ENCODE peak calls at places on chromosomes 16 and 17, in nine cellular contexts. One of them, this sample, is unnamed.

GRCh38 chr16:11806721-11807120 is 9.7 kb upstream of the ZC3H7A start:
- DNase-seq in A172: no peak
- DNase-seq in activated CD4-positive, CD25-positive, alpha-beta regulatory T cell: no peak
- DNase-seq in activated T-cell treated with anti-CD3 and anti-CD28 coated beads, Interleukin-2, amount 50 U/mL, for 72 hours: no peak
- DNase-seq in stimulated activated CD8-positive, alpha-beta memory T cell treated with anti-CD3 and anti-CD28 coated beads, Interleukin-4, amount 100 ng/mL, for 1 hour: no peak
- DNase-seq in stimulated activated naive B cell treated with anti-CD40 and anti-IgM and Interleukin-4, amounts not matched to agents 10 μg/mL and 1 μg/mL and 100 μg/mL, for 72 hours: no peak
- DNase-seq in activated CD4-positive, alpha-beta T cell treated with anti-CD3 and anti-CD28 coated beads, Interleukin-2, amount 50 U/mL, for 4 hours: no peak
- DNase-seq in neural crest cell: no peak
- DNase-seq in stimulated activated CD4-positive, alpha-beta T cell treated with anti-CD3 and anti-CD28 coated beads, Interleukin-2, amount 100 ng/mL, for 48 hours: no peak
- DNase-seq in this sample: no peak

GRCh38 chr17:31068291-31068690 is 26.5 kb upstream of the NF1 start:
- DNase-seq in activated CD4-positive, CD25-positive, alpha-beta regulatory T cell: peak
- DNase-seq in stimulated activated CD8-positive, alpha-beta memory T cell treated with anti-CD3 and anti-CD28 coated beads, Interleukin-4, amount 100 ng/mL, for 1 hour: no peak
- DNase-seq in activated T-cell treated with anti-CD3 and anti-CD28 coated beads, Interleukin-2, amount 50 U/mL, for 72 hours: peak
- DNase-seq in neural crest cell: peak
- DNase-seq in stimulated activated naive B cell treated with anti-CD40 and anti-IgM and Interleukin-4, amounts not matched to agents 10 μg/mL and 1 μg/mL and 100 μg/mL, for 72 hours: peak
- DNase-seq in activated CD4-positive, alpha-beta T cell treated with anti-CD3 and anti-CD28 coated beads, Interleukin-2, amount 50 U/mL, for 4 hours: peak
- DNase-seq in A172: peak
- DNase-seq in stimulated activated CD4-positive, alpha-beta T cell treated with anti-CD3 and anti-CD28 coated beads, Interleukin-2, amount 100 ng/mL, for 48 hours: peak
- DNase-seq in this sample: peak

GRCh38 chr17:19714542-19715411 is 1.6 kb downstream of the SLC47A2 start:
- DNase-seq in activated CD4-positive, CD25-positive, alpha-beta regulatory T cell: no peak
- DNase-seq in stimulated activated CD4-positive, alpha-beta T cell treated with anti-CD3 and anti-CD28 coated beads, Interleukin-2, amount 100 ng/mL, for 48 hours: no peak
- DNase-seq in stimulated activated naive B cell treated with anti-CD40 and anti-IgM and Interleukin-4, amounts not matched to agents 10 μg/mL and 1 μg/mL and 100 μg/mL, for 72 hours: no peak
- DNase-seq in activated T-cell treated with anti-CD3 and anti-CD28 coated beads, Interleukin-2, amount 50 U/mL, for 72 hours: no peak
- DNase-seq in neural crest cell: no peak
- DNase-seq in activated CD4-positive, alpha-beta T cell treated with anti-CD3 and anti-CD28 coated beads, Interleukin-2, amount 50 U/mL, for 4 hours: no peak
- DNase-seq in stimulated activated CD8-positive, alpha-beta memory T cell treated with anti-CD3 and anti-CD28 coated beads, Interleukin-4, amount 100 ng/mL, for 1 hour: no peak
- DNase-seq in A172: no peak
- DNase-seq in this sample: no peak

GRCh38 chr16:9186061-9186460 is 94.6 kb downstream of the HAPSTR1 start:
- DNase-seq in stimulated activated CD8-positive, alpha-beta memory T cell treated with anti-CD3 and anti-CD28 coated beads, Interleukin-4, amount 100 ng/mL, for 1 hour: no peak
- DNase-seq in A172: no peak
- DNase-seq in activated CD4-positive, alpha-beta T cell treated with anti-CD3 and anti-CD28 coated beads, Interleukin-2, amount 50 U/mL, for 4 hours: no peak
- DNase-seq in neural crest cell: no peak
- DNase-seq in activated CD4-positive, CD25-positive, alpha-beta regulatory T cell: no peak
- DNase-seq in activated T-cell treated with anti-CD3 and anti-CD28 coated beads, Interleukin-2, amount 50 U/mL, for 72 hours: no peak
- DNase-seq in stimulated activated CD4-positive, alpha-beta T cell treated with anti-CD3 and anti-CD28 coated beads, Interleukin-2, amount 100 ng/mL, for 48 hours: no peak
- DNase-seq in stimulated activated naive B cell treated with anti-CD40 and anti-IgM and Interleukin-4, amounts not matched to agents 10 μg/mL and 1 μg/mL and 100 μg/mL, for 72 hours: no peak
- DNase-seq in this sample: no peak

GRCh38 chr17:66397486-66397885 is 95.1 kb downstream of the PRKCA start:
- DNase-seq in activated CD4-positive, CD25-positive, alpha-beta regulatory T cell: no peak
- DNase-seq in activated T-cell treated with anti-CD3 and anti-CD28 coated beads, Interleukin-2, amount 50 U/mL, for 72 hours: peak
- DNase-seq in neural crest cell: no peak
- DNase-seq in stimulated activated CD4-positive, alpha-beta T cell treated with anti-CD3 and anti-CD28 coated beads, Interleukin-2, amount 100 ng/mL, for 48 hours: no peak
- DNase-seq in stimulated activated CD8-positive, alpha-beta memory T cell treated with anti-CD3 and anti-CD28 coated beads, Interleukin-4, amount 100 ng/mL, for 1 hour: no peak
- DNase-seq in activated CD4-positive, alpha-beta T cell treated with anti-CD3 and anti-CD28 coated beads, Interleukin-2, amount 50 U/mL, for 4 hours: no peak
- DNase-seq in stimulated activated naive B cell treated with anti-CD40 and anti-IgM and Interleukin-4, amounts not matched to agents 10 μg/mL and 1 μg/mL and 100 μg/mL, for 72 hours: no peak
- DNase-seq in A172: no peak
- DNase-seq in this sample: no peak

GRCh38 chr17:8474826-8475225 is 39.1 kb downstream of the NDEL1 start:
- DNase-seq in neural crest cell: no peak
- DNase-seq in activated CD4-positive, CD25-positive, alpha-beta regulatory T cell: no peak
- DNase-seq in stimulated activated CD8-positive, alpha-beta memory T cell treated with anti-CD3 and anti-CD28 coated beads, Interleukin-4, amount 100 ng/mL, for 1 hour: no peak
- DNase-seq in stimulated activated naive B cell treated with anti-CD40 and anti-IgM and Interleukin-4, amounts not matched to agents 10 μg/mL and 1 μg/mL and 100 μg/mL, for 72 hours: no peak
- DNase-seq in A172: no peak
- DNase-seq in activated T-cell treated with anti-CD3 and anti-CD28 coated beads, Interleukin-2, amount 50 U/mL, for 72 hours: no peak
- DNase-seq in activated CD4-positive, alpha-beta T cell treated with anti-CD3 and anti-CD28 coated beads, Interleukin-2, amount 50 U/mL, for 4 hours: no peak
- DNase-seq in stimulated activated CD4-positive, alpha-beta T cell treated with anti-CD3 and anti-CD28 coated beads, Interleukin-2, amount 100 ng/mL, for 48 hours: no peak
- DNase-seq in this sample: no peak

GRCh38 chr17:30520882-30521281 is 43.7 kb downstream of the GOSR1 start:
- DNase-seq in activated CD4-positive, alpha-beta T cell treated with anti-CD3 and anti-CD28 coated beads, Interleukin-2, amount 50 U/mL, for 4 hours: no peak
- DNase-seq in activated T-cell treated with anti-CD3 and anti-CD28 coated beads, Interleukin-2, amount 50 U/mL, for 72 hours: no peak
- DNase-seq in neural crest cell: no peak
- DNase-seq in stimulated activated CD4-positive, alpha-beta T cell treated with anti-CD3 and anti-CD28 coated beads, Interleukin-2, amount 100 ng/mL, for 48 hours: no peak
- DNase-seq in activated CD4-positive, CD25-positive, alpha-beta regulatory T cell: no peak
- DNase-seq in A172: peak
- DNase-seq in stimulated activated naive B cell treated with anti-CD40 and anti-IgM and Interleukin-4, amounts not matched to agents 10 μg/mL and 1 μg/mL and 100 μg/mL, for 72 hours: no peak
- DNase-seq in stimulated activated CD8-positive, alpha-beta memory T cell treated with anti-CD3 and anti-CD28 coated beads, Interleukin-4, amount 100 ng/mL, for 1 hour: no peak
- DNase-seq in this sample: no peak

GRCh38 chr17:41340934-41341861 is 9.4 kb downstream of the KRT33A start:
- DNase-seq in activated CD4-positive, alpha-beta T cell treated with anti-CD3 and anti-CD28 coated beads, Interleukin-2, amount 50 U/mL, for 4 hours: peak
- DNase-seq in stimulated activated CD4-positive, alpha-beta T cell treated with anti-CD3 and anti-CD28 coated beads, Interleukin-2, amount 100 ng/mL, for 48 hours: peak
- DNase-seq in stimulated activated CD8-positive, alpha-beta memory T cell treated with anti-CD3 and anti-CD28 coated beads, Interleukin-4, amount 100 ng/mL, for 1 hour: peak
- DNase-seq in A172: no peak
- DNase-seq in neural crest cell: no peak
- DNase-seq in activated T-cell treated with anti-CD3 and anti-CD28 coated beads, Interleukin-2, amount 50 U/mL, for 72 hours: peak
- DNase-seq in activated CD4-positive, CD25-positive, alpha-beta regulatory T cell: no peak
- DNase-seq in stimulated activated naive B cell treated with anti-CD40 and anti-IgM and Interleukin-4, amounts not matched to agents 10 μg/mL and 1 μg/mL and 100 μg/mL, for 72 hours: no peak
- DNase-seq in this sample: no peak

GRCh38 chr16:53546988-53547391 is 44.0 kb upstream of the AKTIP start:
- DNase-seq in neural crest cell: no peak
- DNase-seq in activated CD4-positive, alpha-beta T cell treated with anti-CD3 and anti-CD28 coated beads, Interleukin-2, amount 50 U/mL, for 4 hours: no peak
- DNase-seq in activated T-cell treated with anti-CD3 and anti-CD28 coated beads, Interleukin-2, amount 50 U/mL, for 72 hours: no peak
- DNase-seq in stimulated activated CD4-positive, alpha-beta T cell treated with anti-CD3 and anti-CD28 coated beads, Interleukin-2, amount 100 ng/mL, for 48 hours: no peak
- DNase-seq in stimulated activated CD8-positive, alpha-beta memory T cell treated with anti-CD3 and anti-CD28 coated beads, Interleukin-4, amount 100 ng/mL, for 1 hour: no peak
- DNase-seq in activated CD4-positive, CD25-positive, alpha-beta regulatory T cell: no peak
- DNase-seq in stimulated activated naive B cell treated with anti-CD40 and anti-IgM and Interleukin-4, amounts not matched to agents 10 μg/mL and 1 μg/mL and 100 μg/mL, for 72 hours: no peak
- DNase-seq in A172: peak
- DNase-seq in this sample: peak

GRCh38 chr17:48970224-48970623 is 1.8 kb upstream of the GIP start:
- DNase-seq in stimulated activated naive B cell treated with anti-CD40 and anti-IgM and Interleukin-4, amounts not matched to agents 10 μg/mL and 1 μg/mL and 100 μg/mL, for 72 hours: no peak
- DNase-seq in activated T-cell treated with anti-CD3 and anti-CD28 coated beads, Interleukin-2, amount 50 U/mL, for 72 hours: no peak
- DNase-seq in stimulated activated CD8-positive, alpha-beta memory T cell treated with anti-CD3 and anti-CD28 coated beads, Interleukin-4, amount 100 ng/mL, for 1 hour: no peak
- DNase-seq in neural crest cell: no peak
- DNase-seq in stimulated activated CD4-positive, alpha-beta T cell treated with anti-CD3 and anti-CD28 coated beads, Interleukin-2, amount 100 ng/mL, for 48 hours: no peak
- DNase-seq in A172: no peak
- DNase-seq in activated CD4-positive, CD25-positive, alpha-beta regulatory T cell: no peak
- DNase-seq in activated CD4-positive, alpha-beta T cell treated with anti-CD3 and anti-CD28 coated beads, Interleukin-2, amount 50 U/mL, for 4 hours: no peak
- DNase-seq in this sample: no peak

GRCh38 chr17:78340183-78340955 is 19.5 kb downstream of the SOCS3 start:
- DNase-seq in A172: no peak
- DNase-seq in activated CD4-positive, alpha-beta T cell treated with anti-CD3 and anti-CD28 coated beads, Interleukin-2, amount 50 U/mL, for 4 hours: no peak
- DNase-seq in stimulated activated CD4-positive, alpha-beta T cell treated with anti-CD3 and anti-CD28 coated beads, Interleukin-2, amount 100 ng/mL, for 48 hours: no peak
- DNase-seq in neural crest cell: no peak
- DNase-seq in stimulated activated CD8-positive, alpha-beta memory T cell treated with anti-CD3 and anti-CD28 coated beads, Interleukin-4, amount 100 ng/mL, for 1 hour: no peak
- DNase-seq in activated CD4-positive, CD25-positive, alpha-beta regulatory T cell: no peak
- DNase-seq in stimulated activated naive B cell treated with anti-CD40 and anti-IgM and Interleukin-4, amounts not matched to agents 10 μg/mL and 1 μg/mL and 100 μg/mL, for 72 hours: no peak
- DNase-seq in activated T-cell treated with anti-CD3 and anti-CD28 coated beads, Interleukin-2, amount 50 U/mL, for 72 hours: no peak
- DNase-seq in this sample: no peak

GRCh38 chr17:35161281-35161761 is 13.7 kb downstream of the UNC45B start:
- DNase-seq in neural crest cell: no peak
- DNase-seq in stimulated activated CD4-positive, alpha-beta T cell treated with anti-CD3 and anti-CD28 coated beads, Interleukin-2, amount 100 ng/mL, for 48 hours: no peak
- DNase-seq in stimulated activated naive B cell treated with anti-CD40 and anti-IgM and Interleukin-4, amounts not matched to agents 10 μg/mL and 1 μg/mL and 100 μg/mL, for 72 hours: no peak
- DNase-seq in activated CD4-positive, CD25-positive, alpha-beta regulatory T cell: no peak
- DNase-seq in activated T-cell treated with anti-CD3 and anti-CD28 coated beads, Interleukin-2, amount 50 U/mL, for 72 hours: no peak
- DNase-seq in A172: no peak
- DNase-seq in activated CD4-positive, alpha-beta T cell treated with anti-CD3 and anti-CD28 coated beads, Interleukin-2, amount 50 U/mL, for 4 hours: no peak
- DNase-seq in stimulated activated CD8-positive, alpha-beta memory T cell treated with anti-CD3 and anti-CD28 coated beads, Interleukin-4, amount 100 ng/mL, for 1 hour: no peak
- DNase-seq in this sample: no peak

This sample was measured in GM23338.